ENCODE peak calls at places on chromosomes 7 and 10, in six cellular contexts. One of them, this sample, is unnamed.

GRCh38 chr10:16931919-16932318 is 114.7 kb upstream of the RSU1 start:
- DNase-seq in PC-3: no peak
- DNase-seq in IMR-90: no peak
- DNase-seq in fibroblast of lung: no peak
- DNase-seq in neuronal stem cell: no peak
- DNase-seq in HCT116: no peak
- DNase-seq in this sample: no peak

GRCh38 chr7:38561166-38561565 is 70.0 kb downstream of the AMPH start:
- DNase-seq in fibroblast of lung: peak
- DNase-seq in HCT116: no peak
- DNase-seq in IMR-90: peak
- DNase-seq in neuronal stem cell: no peak
- DNase-seq in PC-3: peak
- DNase-seq in this sample: no peak

GRCh38 chr10:7251696-7252465 is 159.0 kb downstream of the SFMBT2 start:
- DNase-seq in HCT116: no peak
- DNase-seq in neuronal stem cell: no peak
- DNase-seq in fibroblast of lung: no peak
- DNase-seq in IMR-90: no peak
- DNase-seq in PC-3: no peak
- DNase-seq in this sample: no peak

GRCh38 chr10:125881192-125881591 is at the start of gene DHX32:
- DNase-seq in HCT116: no peak
- DNase-seq in PC-3: no peak
- DNase-seq in fibroblast of lung: no peak
- DNase-seq in neuronal stem cell: peak
- DNase-seq in IMR-90: no peak
- DNase-seq in this sample: no peak

GRCh38 chr7:76063525-76063924 is 15.6 kb downstream of the MDH2 start:
- DNase-seq in neuronal stem cell: no peak
- DNase-seq in PC-3: no peak
- DNase-seq in HCT116: no peak
- DNase-seq in fibroblast of lung: no peak
- DNase-seq in IMR-90: no peak
- DNase-seq in this sample: peak

GRCh38 chr10:45015590-45015989 is 14.9 kb downstream of the ZNF22 start:
- DNase-seq in PC-3: no peak
- DNase-seq in fibroblast of lung: no peak
- DNase-seq in IMR-90: no peak
- DNase-seq in neuronal stem cell: no peak
- DNase-seq in HCT116: no peak
- DNase-seq in this sample: no peak

GRCh38 chr7:92873776-92874175 is 37.4 kb upstream of the CDK6 start:
- DNase-seq in fibroblast of lung: peak
- DNase-seq in PC-3: no peak
- DNase-seq in neuronal stem cell: no peak
- DNase-seq in HCT116: no peak
- DNase-seq in IMR-90: no peak
- DNase-seq in this sample: no peak

GRCh38 chr10:102648889-102649752 is 4.8 kb downstream of the TRIM8 start:
- DNase-seq in PC-3: no peak
- DNase-seq in neuronal stem cell: peak
- DNase-seq in fibroblast of lung: no peak
- DNase-seq in IMR-90: no peak
- DNase-seq in HCT116: no peak
- DNase-seq in this sample: peak

GRCh38 chr7:94509264-94509878 is at the start of gene CASD1:
- DNase-seq in HCT116: no peak
- DNase-seq in PC-3: peak
- DNase-seq in IMR-90: peak
- DNase-seq in neuronal stem cell: peak
- DNase-seq in fibroblast of lung: peak
- DNase-seq in this sample: no peak

GRCh38 chr7:7201583-7202374 is 19.4 kb downstream of the C1GALT1 start:
- DNase-seq in HCT116: no peak
- DNase-seq in neuronal stem cell: no peak
- DNase-seq in PC-3: peak
- DNase-seq in IMR-90: no peak
- DNase-seq in fibroblast of lung: no peak
- DNase-seq in this sample: no peak

GRCh38 chr10:93445978-93446720 is 36.0 kb downstream of the MYOF start:
- DNase-seq in fibroblast of lung: no peak
- DNase-seq in IMR-90: no peak
- DNase-seq in neuronal stem cell: no peak
- DNase-seq in HCT116: no peak
- DNase-seq in PC-3: no peak
- DNase-seq in this sample: peak

GRCh38 chr10:47027812-47028260 is 116.6 kb downstream of the PTPN20 start:
- DNase-seq in neuronal stem cell: no peak
- DNase-seq in HCT116: no peak
- DNase-seq in PC-3: no peak
- DNase-seq in IMR-90: no peak
- DNase-seq in fibroblast of lung: no peak
- DNase-seq in this sample: no peak

GRCh38 chr7:149444260-149444659 is 16.6 kb downstream of the ZNF777 start:
- DNase-seq in PC-3: no peak
- DNase-seq in fibroblast of lung: no peak
- DNase-seq in IMR-90: no peak
- DNase-seq in HCT116: no peak
- DNase-seq in neuronal stem cell: no peak
- DNase-seq in this sample: no peak

GRCh38 chr10:122192142-122192541 is 79.0 kb upstream of the BTBD16 start:
- DNase-seq in PC-3: no peak
- DNase-seq in IMR-90: no peak
- DNase-seq in fibroblast of lung: no peak
- DNase-seq in neuronal stem cell: peak
- DNase-seq in HCT116: no peak
- DNase-seq in this sample: no peak

GRCh38 chr7:102198557-102198956 is 88.1 kb upstream of the SH2B2 start:
- DNase-seq in HCT116: no peak
- DNase-seq in IMR-90: no peak
- DNase-seq in fibroblast of lung: no peak
- DNase-seq in PC-3: no peak
- DNase-seq in neuronal stem cell: no peak
- DNase-seq in this sample: no peak

GRCh38 chr10:122475581-122475980 is 14.2 kb downstream of the HTRA1 start:
- DNase-seq in IMR-90: peak
- DNase-seq in PC-3: no peak
- DNase-seq in fibroblast of lung: peak
- DNase-seq in neuronal stem cell: peak
- DNase-seq in HCT116: no peak
- DNase-seq in this sample: peak

GRCh38 chr7:155090647-155091046 is 20.5 kb downstream of the HTR5A start:
- DNase-seq in PC-3: peak
- DNase-seq in IMR-90: no peak
- DNase-seq in HCT116: no peak
- DNase-seq in neuronal stem cell: no peak
- DNase-seq in fibroblast of lung: no peak
- DNase-seq in this sample: no peak

GRCh38 chr7:30026229-30027064 is at the start of gene FKBP14:
- DNase-seq in neuronal stem cell: peak
- DNase-seq in PC-3: peak
- DNase-seq in fibroblast of lung: peak
- DNase-seq in HCT116: peak
- DNase-seq in IMR-90: peak
- DNase-seq in this sample: peak

GRCh38 chr10:1243486-1244182 is 187.4 kb downstream of the WDR37 start:
- DNase-seq in fibroblast of lung: no peak
- DNase-seq in IMR-90: no peak
- DNase-seq in HCT116: no peak
- DNase-seq in PC-3: no peak
- DNase-seq in neuronal stem cell: no peak
- DNase-seq in this sample: peak

GRCh38 chr10:69864321-69864720 is 62.6 kb downstream of the COL13A1 start:
- DNase-seq in neuronal stem cell: no peak
- DNase-seq in fibroblast of lung: peak
- DNase-seq in IMR-90: peak
- DNase-seq in PC-3: peak
- DNase-seq in HCT116: peak
- DNase-seq in this sample: peak

GRCh38 chr7:117110480-117111315 is 157.4 kb downstream of the ST7 start:
- DNase-seq in PC-3: no peak
- DNase-seq in neuronal stem cell: no peak
- DNase-seq in IMR-90: no peak
- DNase-seq in HCT116: no peak
- DNase-seq in fibroblast of lung: no peak
- DNase-seq in this sample: no peak

DNA sequence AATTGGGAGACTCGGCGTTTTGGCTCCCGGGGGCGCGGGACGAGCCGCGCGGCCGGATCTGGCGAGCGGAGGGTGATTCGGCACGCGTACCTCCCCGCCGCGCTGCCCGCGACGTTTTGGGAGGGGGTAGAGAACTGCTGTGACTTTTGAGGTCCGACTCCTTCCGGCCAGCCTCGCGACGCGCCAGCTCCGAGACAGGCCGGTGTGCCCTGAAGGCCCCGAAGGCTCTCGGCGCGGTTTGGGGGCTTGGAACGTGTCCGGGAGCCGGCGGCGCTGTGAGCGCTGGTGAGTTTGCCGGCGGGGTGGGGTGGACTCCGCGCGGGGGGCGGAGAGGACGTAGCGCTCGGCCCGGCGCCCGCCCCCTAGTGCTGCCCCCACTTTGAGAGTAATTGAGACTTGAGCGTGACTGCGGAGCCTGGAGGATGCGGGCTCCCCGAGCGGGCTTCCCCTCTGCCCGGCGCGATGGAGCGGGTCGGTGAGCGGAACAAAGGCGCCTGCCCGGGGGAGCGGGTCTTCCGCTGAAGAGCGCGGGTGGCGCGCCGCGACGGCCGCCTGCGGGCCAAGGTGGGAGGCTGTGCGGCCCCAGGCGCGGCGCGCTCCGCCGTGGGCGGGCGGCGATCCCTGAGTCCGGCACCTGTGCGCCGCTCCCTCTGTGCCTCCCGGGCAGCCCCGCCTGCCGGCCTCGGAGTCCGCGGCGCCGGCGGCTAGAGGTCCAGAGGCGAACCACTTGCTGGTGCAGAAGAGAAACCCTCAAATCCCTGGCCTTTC is at the start of gene GALNT17:
- DNase-seq in fibroblast of lung: peak
- DNase-seq in HCT116: no peak
- DNase-seq in PC-3: no peak
- DNase-seq in neuronal stem cell: peak
- DNase-seq in IMR-90: no peak
- DNase-seq in this sample: no peak
- H2AFZ ChIP-seq in fibroblast of lung: no peak
- H2AFZ ChIP-seq in HCT116: no peak
- H2AFZ ChIP-seq in PC-3: no peak
- H2AFZ ChIP-seq in neuronal stem cell: peak
- H2AFZ ChIP-seq in IMR-90: peak
- H2AFZ ChIP-seq in this sample: no peak

DNA sequence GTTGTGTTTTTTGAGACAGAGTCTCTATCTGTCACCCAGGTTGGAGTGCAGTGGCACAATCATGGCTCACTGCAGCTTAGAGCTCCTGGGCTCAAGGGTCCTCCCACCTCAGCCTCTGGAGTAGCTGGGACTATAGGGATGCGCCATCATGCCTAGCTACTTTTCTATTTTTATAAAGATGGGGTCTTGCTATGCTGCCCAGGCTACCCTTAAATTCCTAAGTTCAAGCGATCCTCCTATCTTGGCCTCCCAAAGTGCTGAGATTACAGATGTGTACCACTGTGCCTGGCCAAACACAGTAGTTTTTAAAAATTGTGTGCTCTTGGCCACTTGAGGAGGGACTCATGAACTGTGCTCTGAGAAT is 10.6 kb upstream of the TLX1 start:
- DNase-seq in neuronal stem cell: no peak
- DNase-seq in PC-3: no peak
- DNase-seq in HCT116: no peak
- DNase-seq in IMR-90: no peak
- DNase-seq in fibroblast of lung: no peak
- DNase-seq in this sample: no peak
- H2AFZ ChIP-seq in neuronal stem cell: peak
- H2AFZ ChIP-seq in PC-3: no peak
- H2AFZ ChIP-seq in HCT116: no peak
- H2AFZ ChIP-seq in IMR-90: no peak
- H2AFZ ChIP-seq in fibroblast of lung: no peak
- H2AFZ ChIP-seq in this sample: no peak

GRCh38 chr7:151168022-151168786 is 710 bp upstream of the GBX1 start:
- DNase-seq in IMR-90: no peak
- DNase-seq in neuronal stem cell: peak
- DNase-seq in HCT116: no peak
- DNase-seq in PC-3: peak
- DNase-seq in fibroblast of lung: no peak
- DNase-seq in this sample: peak

GRCh38 chr7:151166629-151167196 is 781 bp downstream of the GBX1 start:
- DNase-seq in neuronal stem cell: peak
- DNase-seq in HCT116: no peak
- DNase-seq in PC-3: no peak
- DNase-seq in fibroblast of lung: no peak
- DNase-seq in IMR-90: no peak
- DNase-seq in this sample: no peak

GRCh38 chr7:151172273-151173141 is 5.0 kb upstream of the GBX1 start:
- DNase-seq in IMR-90: peak
- DNase-seq in HCT116: peak
- DNase-seq in PC-3: peak
- DNase-seq in fibroblast of lung: peak
- DNase-seq in neuronal stem cell: peak
- DNase-seq in this sample: peak

GRCh38 chr7:151168787-151169162 is 1.3 kb upstream of the GBX1 start:
- DNase-seq in IMR-90: no peak
- DNase-seq in HCT116: no peak
- DNase-seq in fibroblast of lung: no peak
- DNase-seq in neuronal stem cell: peak
- DNase-seq in PC-3: no peak
- DNase-seq in this sample: no peak

DNA sequence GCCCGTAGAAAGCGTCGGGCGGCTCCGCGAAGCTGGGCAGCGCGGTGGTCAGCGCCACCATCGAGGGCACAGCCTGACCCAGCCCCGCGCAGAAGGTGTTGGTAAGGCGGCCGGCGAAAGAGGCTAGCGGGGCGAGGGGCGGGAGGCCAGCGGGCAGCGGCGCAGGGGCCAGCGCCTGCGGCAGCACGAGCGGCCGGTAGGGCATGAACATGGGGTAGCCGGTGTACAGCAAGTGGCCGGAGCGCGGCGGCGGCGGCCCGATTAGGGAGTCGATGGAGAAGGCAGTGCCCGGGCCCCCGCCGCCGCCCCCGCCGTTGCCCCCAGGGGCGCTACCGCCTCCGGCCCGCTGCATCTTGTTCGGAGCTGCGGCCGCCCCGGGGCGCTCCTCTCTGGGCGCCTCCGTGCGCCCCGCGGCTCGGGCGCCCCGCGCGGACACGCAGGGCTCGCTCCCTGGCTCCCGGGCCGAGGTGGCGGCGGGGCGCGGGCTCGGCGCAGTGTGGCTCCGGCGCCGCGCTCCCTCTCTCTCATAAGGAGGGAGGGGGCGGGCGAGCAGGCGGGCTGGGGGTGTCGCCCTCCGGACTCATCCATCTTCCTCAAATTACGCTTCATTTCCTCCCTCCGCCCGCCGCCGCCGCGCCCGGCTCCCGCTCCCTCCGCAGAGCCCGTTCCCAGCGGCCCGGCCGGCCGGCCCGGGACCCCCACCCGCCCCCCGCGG is at the start of gene GBX1:
- DNase-seq in HCT116: no peak
- DNase-seq in neuronal stem cell: peak
- DNase-seq in PC-3: no peak
- DNase-seq in fibroblast of lung: peak
- DNase-seq in IMR-90: no peak
- DNase-seq in this sample: no peak
- H2AFZ ChIP-seq in HCT116: peak
- H2AFZ ChIP-seq in neuronal stem cell: peak
- H2AFZ ChIP-seq in PC-3: peak
- H2AFZ ChIP-seq in fibroblast of lung: no peak
- H2AFZ ChIP-seq in IMR-90: peak
- H2AFZ ChIP-seq in this sample: no peak

GRCh38 chr10:106513328-106513727 is 651.2 kb downstream of the SORCS1 start:
- DNase-seq in IMR-90: peak
- DNase-seq in HCT116: no peak
- DNase-seq in neuronal stem cell: no peak
- DNase-seq in PC-3: peak
- DNase-seq in fibroblast of lung: peak
- DNase-seq in this sample: no peak
- H2AFZ ChIP-seq in IMR-90: no peak
- H2AFZ ChIP-seq in HCT116: no peak
- H2AFZ ChIP-seq in neuronal stem cell: no peak
- H2AFZ ChIP-seq in PC-3: peak
- H2AFZ ChIP-seq in fibroblast of lung: no peak
- H2AFZ ChIP-seq in this sample: no peak

This sample was measured in osteoblast.